ENCODE peak calls at places on chromosomes 2 and 18, in nine cellular contexts. U, W, H, C, Z, V, B, N and O are unnamed samples. For H3K36me3, the result is how much of the 10 kb centered on the place peaks cover.

GRCh38 chr2:218074031-218074430 is 5.0 kb downstream of the RUFY4 start:
- DNase-seq in U (no peak), W (no peak), H (peak), C (peak), Z (no peak), V (no peak), B (no peak), N (peak), O (peak)

GRCh38 chr18:39523281-39523680 is 1957.7 kb upstream of the CELF4 start:
- DNase-seq in U (no peak), W (no peak), H (peak), C (peak), Z (no peak), V (no peak), B (no peak), N (no peak), O (no peak)

GRCh38 chr2:232523682-232524597 is 2.0 kb upstream of the CHRND start:
- DNase-seq in U (peak), W (no peak), H (peak), C (peak), Z (no peak), V (no peak), B (peak), N (peak), O (peak)

GRCh38 chr2:65390134-65390533 is 42.3 kb downstream of the SPRED2 start:
- DNase-seq in U (no peak), W (peak), H (no peak), C (no peak), Z (no peak), V (peak), B (no peak), N (no peak), O (peak)

GRCh38 chr2:12718662-12719399 is 2.1 kb downstream of the TRIB2 start:
- DNase-seq in U (no peak), W (no peak), H (no peak), C (peak), Z (no peak), V (no peak), B (peak), N (no peak), O (peak)

GRCh38 chr18:3912705-3913104 is 462.7 kb downstream of the TGIF1 start:
- DNase-seq in U (no peak), W (no peak), H (no peak), C (no peak), Z (no peak), V (no peak), B (no peak), N (no peak), O (no peak)

GRCh38 chr2:232963913-232964312 is 49.1 kb downstream of the NGEF start:
- DNase-seq in U (no peak), W (no peak), H (no peak), C (no peak), Z (no peak), V (no peak), B (no peak), N (no peak), O (no peak)

GRCh38 chr2:20578895-20579825 is 71.7 kb downstream of the HS1BP3 start:
- DNase-seq in U (peak), W (no peak), H (peak), C (peak), Z (no peak), V (peak), B (peak), N (peak), O (no peak)

GRCh38 chr2:10170256-10170655 is 47.7 kb downstream of the RRM2 start:
- DNase-seq in U (no peak), W (no peak), H (peak), C (peak), Z (no peak), V (no peak), B (no peak), N (no peak), O (no peak)

GRCh38 chr2:62309465-62310091 is 113.7 kb downstream of the B3GNT2 start:
- DNase-seq in U (peak), W (no peak), H (no peak), C (peak), Z (no peak), V (no peak), B (no peak), N (no peak), O (no peak)

GRCh38 chr2:39506215-39506614 is 69.1 kb upstream of the MAP4K3 start:
- DNase-seq in U (no peak), W (no peak), H (no peak), C (no peak), Z (no peak), V (no peak), B (no peak), N (no peak), O (no peak)

GRCh38 chr2:95181774-95182173 is 16.2 kb downstream of the ZNF2 start:
- DNase-seq in U (no peak), W (no peak), H (no peak), C (no peak), Z (no peak), V (no peak), B (no peak), N (no peak), O (no peak)

GRCh38 chr2:101223814-101224231 is 28.9 kb upstream of the CNOT11 start:
- DNase-seq in U (no peak), W (no peak), H (no peak), C (no peak), Z (peak), V (peak), B (no peak), N (no peak), O (peak)

GRCh38 chr2:157898591-157898996 is 22.5 kb upstream of the ACVR1 start:
- DNase-seq in U (peak), W (no peak), H (peak), C (peak), Z (no peak), V (peak), B (no peak), N (peak), O (no peak)

GRCh38 chr2:121161272-121161671 is 123.7 kb downstream of the TFCP2L1 start:
- DNase-seq in U (no peak), W (no peak), H (no peak), C (no peak), Z (no peak), V (no peak), B (no peak), N (no peak), O (no peak)

GRCh38 chr18:48989304-48990284 is 38.8 kb upstream of the SMAD7 start:
- DNase-seq in U (no peak), W (no peak), H (no peak), C (no peak), Z (no peak), V (no peak), B (peak), N (no peak), O (no peak)

GRCh38 chr2:58521803-58522602 is 280.9 kb upstream of the FANCL start:
- DNase-seq in U (no peak), W (no peak), H (no peak), C (no peak), Z (no peak), V (no peak), B (no peak), N (no peak), O (no peak)

GRCh38 chr2:154758871-154759270 is 60.4 kb downstream of the KCNJ3 start:
- DNase-seq in U (no peak), W (no peak), H (no peak), C (no peak), Z (no peak), V (no peak), B (no peak), N (no peak), O (no peak)

GRCh38 chr18:5456577-5457466 is 87.0 kb downstream of the EPB41L3 start:
- DNase-seq in U (no peak), W (no peak), H (no peak), C (peak), Z (peak), V (no peak), B (no peak), N (no peak), O (peak)

GRCh38 chr2:65974067-65974723 is 460.7 kb upstream of the MEIS1 start:
- DNase-seq in U (no peak), W (no peak), H (no peak), C (no peak), Z (no peak), V (no peak), B (no peak), N (no peak), O (no peak)

GRCh38 chr2:53867169-53867568 is 7.4 kb upstream of the GPR75 start:
- DNase-seq in U (no peak), W (no peak), H (no peak), C (no peak), Z (no peak), V (no peak), B (no peak), N (no peak), O (no peak)
- H3K36me3 ChIP-seq in U (under half), W (under half), H (under half), C (under half), Z (under half), V (under half), B (under half), N (under half), O (half or more)

GRCh38 chr2:26776195-26776594 is 9.7 kb upstream of the CENPA start:
- DNase-seq in U (no peak), W (no peak), H (no peak), C (no peak), Z (no peak), V (no peak), B (no peak), N (no peak), O (no peak)

GRCh38 chr2:26780203-26780760 is 5.6 kb upstream of the CENPA start:
- DNase-seq in U (no peak), W (no peak), H (no peak), C (no peak), Z (no peak), V (no peak), B (no peak), N (no peak), O (no peak)

GRCh38 chr2:26778507-26778906 is 7.3 kb upstream of the CENPA start:
- DNase-seq in U (no peak), W (no peak), H (no peak), C (no peak), Z (no peak), V (no peak), B (no peak), N (no peak), O (no peak)

GRCh38 chr2:26782876-26783704 is 2.8 kb upstream of the CENPA start:
- DNase-seq in U (no peak), W (no peak), H (no peak), C (no peak), Z (no peak), V (no peak), B (no peak), N (no peak), O (no peak)

GRCh38 chr2:26778076-26778475 is 7.8 kb upstream of the CENPA start:
- DNase-seq in U (no peak), W (no peak), H (no peak), C (no peak), Z (no peak), V (no peak), B (no peak), N (no peak), O (no peak)
- H3K36me3 ChIP-seq in U (half or more), W (under half), H (under half), C (under half), Z (under half), V (under half), B (under half), N (under half), O (under half)

GRCh38 chr18:56606623-56607022 is 31.8 kb downstream of the TXNL1 start:
- DNase-seq in U (no peak), W (no peak), H (no peak), C (no peak), Z (no peak), V (no peak), B (no peak), N (no peak), O (no peak)
- H3K36me3 ChIP-seq in U (under half), W (under half), H (under half), C (under half), Z (under half), V (under half), B (under half), N (under half), O (half or more)

GRCh38 chr18:8630546-8630945 is 21.3 kb downstream of the RAB12 start:
- DNase-seq in U (no peak), W (no peak), H (no peak), C (no peak), Z (no peak), V (no peak), B (no peak), N (no peak), O (no peak)
- H3K36me3 ChIP-seq in U (under half), W (under half), H (under half), C (under half), Z (under half), V (under half), B (under half), N (under half), O (half or more)

GRCh38 chr2:148752977-148753376 is 108.4 kb downstream of the EPC2 start:
- DNase-seq in U (no peak), W (no peak), H (no peak), C (no peak), Z (no peak), V (no peak), B (no peak), N (no peak), O (no peak)
- H3K36me3 ChIP-seq in U (under half), W (under half), H (under half), C (under half), Z (under half), V (under half), B (under half), N (under half), O (under half)

DNA sequence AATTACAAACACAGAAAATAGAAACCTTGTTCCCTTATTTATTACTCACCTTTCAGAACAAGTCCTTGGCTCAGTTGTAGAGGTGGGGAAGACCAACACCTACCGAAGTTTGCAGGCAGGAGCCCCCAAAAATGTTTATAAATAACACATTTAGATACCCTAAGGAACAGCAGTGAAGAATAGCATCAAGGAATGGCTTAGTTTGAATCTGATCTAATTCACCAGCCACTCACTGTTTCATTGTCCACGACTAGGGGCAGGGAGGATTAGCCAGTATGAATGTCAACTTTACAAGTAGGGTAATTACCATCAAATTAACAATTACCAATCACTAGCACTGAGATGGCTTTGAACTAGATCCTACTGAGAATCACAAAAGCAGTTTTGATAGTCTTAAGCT is 65.4 kb downstream of the PRPF40A start:
- DNase-seq in U (no peak), W (no peak), H (no peak), C (no peak), Z (no peak), V (no peak), B (no peak), N (no peak), O (no peak)
- H3K36me3 ChIP-seq in U (under half), W (under half), H (under half), C (under half), Z (under half), V (under half), B (under half), N (under half), O (half or more)

DNA sequence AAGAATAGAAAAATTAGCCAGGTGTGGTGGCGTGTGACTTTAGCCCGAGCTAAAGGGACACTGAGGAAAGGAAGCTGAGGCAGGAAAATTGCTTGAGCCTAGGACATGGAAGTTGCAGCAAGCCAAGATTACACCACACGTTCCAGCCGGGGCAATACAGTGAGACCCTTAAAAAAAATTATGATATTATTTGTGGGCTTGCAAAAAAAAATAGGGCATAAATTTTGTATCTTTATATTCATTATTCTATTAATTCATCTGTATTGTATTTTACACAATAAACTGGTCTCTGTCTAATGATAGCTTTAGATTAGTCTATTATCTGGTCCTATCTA is 18.1 kb downstream of the ORC2 start:
- DNase-seq in U (no peak), W (no peak), H (no peak), C (no peak), Z (no peak), V (no peak), B (no peak), N (no peak), O (no peak)
- H3K36me3 ChIP-seq in U (half or more), W (under half), H (under half), C (under half), Z (under half), V (under half), B (under half), N (under half), O (half or more)